ENCODE peak calls at places on chromosome 13, in five cellular contexts. V is adrenal gland, T is neuronal stem cell, U is cardiac muscle cell, W is Karpas-422. M is an unnamed sample.
A peak's percentile ranks its signal among the peaks of the same experiment; 100 is the strongest.

GRCh38 chr13:43300817-43301216 is 277.4 kb downstream of the DNAJC15 start:
- DNase-seq in V (no peak), T (no peak), U (peak; percentile 54), W (no peak), M (peak; percentile 25)

GRCh38 chr13:49649244-49649962 is 21.1 kb downstream of the ARL11 start:
- DNase-seq in V (no peak), T (no peak), U (peak; percentile 66), W (no peak), M (no peak)

GRCh38 chr13:34931572-34931971 is 10.5 kb upstream of the NBEA start:
- DNase-seq in V (no peak), T (no peak), U (peak; percentile 68), W (no peak), M (no peak)

GRCh38 chr13:59746291-59746962 is 417.3 kb downstream of the DIAPH3 start:
- DNase-seq in V (no peak), T (no peak), U (peak; percentile 21), W (no peak), M (no peak)

GRCh38 chr13:111629933-111630332 is 309.5 kb downstream of the TEX29 start:
- DNase-seq in V (no peak), T (no peak), U (no peak), W (no peak), M (no peak)

GRCh38 chr13:72458701-72459100 is 268.7 kb downstream of the MZT1 start:
- DNase-seq in V (no peak), T (no peak), U (peak; percentile 7), W (no peak), M (no peak)

GRCh38 chr13:63631006-63631405 is 2215.4 kb upstream of the PCDH20 start:
- DNase-seq in V (no peak), T (no peak), U (no peak), W (no peak), M (no peak)

GRCh38 chr13:100131863-100132574 is 43.1 kb downstream of the PCCA start:
- DNase-seq in V (no peak), T (no peak), U (peak; percentile 77), W (no peak), M (peak; percentile 37)

GRCh38 chr13:47499358-47500150 is 501.5 kb downstream of the SUCLA2 start:
- DNase-seq in V (no peak), T (no peak), U (peak; percentile 71), W (no peak), M (no peak)

GRCh38 chr13:110830331-110830730 is 84.5 kb downstream of the ANKRD10 start:
- DNase-seq in V (no peak), T (no peak), U (no peak), W (no peak), M (no peak)

GRCh38 chr13:111006508-111007031 is 91.7 kb upstream of the ANKRD10 start:
- DNase-seq in V (no peak), T (peak; percentile 1), U (peak; percentile 94), W (no peak), M (peak; percentile 90)

GRCh38 chr13:31885994-31886393 is 145.6 kb upstream of the FRY start:
- DNase-seq in V (no peak), T (no peak), U (peak; percentile 39), W (no peak), M (no peak)
- H3K4me3 ChIP-seq in V (no peak overlapping the region), T (no peak overlapping the region), U (no peak overlapping the region), W (no peak overlapping the region), M (no peak overlapping the region)

GRCh38 chr13:75635101-75635620 is 969 bp upstream of the LMO7 start:
- DNase-seq in V (no peak), T (no peak), U (no peak), W (no peak), M (peak; percentile 38)
- H3K27me3 ChIP-seq in V (no peaks in the 10 kb centered on the region), T (peaks cover 8% of the 10 kb centered on the region), U (peaks cover 59% of the 10 kb centered on the region), W (no peaks in the 10 kb centered on the region), M (no peaks in the 10 kb centered on the region)

DNA sequence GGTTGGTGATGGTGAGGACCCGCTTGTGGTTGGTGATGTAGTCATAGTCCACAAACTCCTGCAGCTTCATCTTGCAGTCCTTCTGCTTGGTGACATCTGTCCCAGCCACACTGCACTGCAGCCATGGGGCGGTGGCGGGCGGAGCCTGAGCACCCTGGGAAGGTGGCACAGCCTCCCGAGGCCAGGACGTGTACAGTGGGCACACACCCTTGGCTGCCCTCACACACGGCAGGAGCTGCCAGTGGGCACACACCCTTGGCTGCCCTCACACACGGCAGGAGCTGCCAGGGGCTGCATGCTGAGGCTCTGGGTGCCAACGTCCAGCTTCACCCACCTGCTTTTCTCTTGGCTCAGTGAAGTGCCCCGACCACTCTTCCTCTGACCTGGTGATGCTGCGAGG is 128.7 kb downstream of the TUBA3C start:
- DNase-seq in V (no peak), T (no peak), U (no peak), W (no peak), M (no peak)
- H3K9me3 ChIP-seq in V (no peaks in the 10 kb centered on the region), T (peaks cover 74% of the 10 kb centered on the region), U (no peaks in the 10 kb centered on the region), W (peaks cover 30% of the 10 kb centered on the region), M (no peaks in the 10 kb centered on the region)

GRCh38 chr13:55652657-55653056 is 1488.1 kb upstream of the PRR20A start:
- DNase-seq in V (no peak), T (no peak), U (no peak), W (no peak), M (no peak)
- H3K4me3 ChIP-seq in V (no peak overlapping the region), T (no peak overlapping the region), U (no peak overlapping the region), W (no peak overlapping the region), M (no peak overlapping the region)

GRCh38 chr13:25174304-25174703 is 2.2 kb upstream of the AMER2 start:
- DNase-seq in V (no peak), T (no peak), U (no peak), W (no peak), M (no peak)

GRCh38 chr13:25171170-25171516 is 945 bp downstream of the AMER2 start:
- DNase-seq in V (no peak), T (no peak), U (no peak), W (no peak), M (no peak)

GRCh38 chr13:25171517-25172302 is at the start of gene AMER2:
- DNase-seq in V (peak; percentile 71), T (peak; percentile 57), U (peak; percentile 38), W (no peak), M (peak; percentile 16)

GRCh38 chr13:25170554-25171107 is 1.5 kb downstream of the AMER2 start:
- DNase-seq in V (peak; percentile 18), T (no peak), U (peak; percentile 4), W (no peak), M (peak; percentile 9)

GRCh38 chr13:25172303-25172630 is 179 bp upstream of the AMER2 start:
- DNase-seq in V (no peak), T (no peak), U (no peak), W (no peak), M (no peak)
- H3K27me3 ChIP-seq in V (peaks cover 34% of the 10 kb centered on the region), T (peaks cover 16% of the 10 kb centered on the region), U (peaks cover 71% of the 10 kb centered on the region), W (no peaks in the 10 kb centered on the region), M (peaks cover 51% of the 10 kb centered on the region)

DNA sequence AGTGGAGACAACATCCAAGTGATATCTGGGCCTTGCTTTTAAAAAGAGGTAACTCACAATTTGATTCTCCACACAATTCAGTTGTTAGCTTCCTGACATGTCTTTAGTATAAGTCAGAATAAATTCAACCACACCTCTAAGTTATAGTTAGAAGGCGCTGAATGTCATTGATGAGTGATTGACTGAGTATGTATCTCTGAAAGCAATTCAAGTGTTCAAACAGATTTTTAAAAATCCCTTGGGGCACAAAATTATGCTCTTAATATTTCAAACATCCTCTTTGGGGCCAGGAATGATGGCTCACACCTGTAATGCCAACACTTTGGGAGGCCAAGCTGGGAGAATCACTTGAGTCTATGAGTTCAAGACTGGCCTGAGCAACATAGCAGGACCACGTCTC is 137.0 kb upstream of the PRR20A start:
- DNase-seq in V (no peak), T (no peak), U (no peak), W (no peak), M (no peak)
- H3K9me3 ChIP-seq in V (no peaks in the 10 kb centered on the region), T (no peaks in the 10 kb centered on the region), U (no peaks in the 10 kb centered on the region), W (peaks cover 27% of the 10 kb centered on the region), M (no peaks in the 10 kb centered on the region)

GRCh38 chr13:103187621-103188020 is 121.4 kb upstream of the SLC10A2 start:
- DNase-seq in V (no peak), T (no peak), U (peak; percentile 4), W (no peak), M (no peak)
- H3K4me3 ChIP-seq in V (no peak overlapping the region), T (no peak overlapping the region), U (no peak overlapping the region), W (no peak overlapping the region), M (no peak overlapping the region)

GRCh38 chr13:66506031-66506777 is 723.9 kb downstream of the PCDH9 start:
- DNase-seq in V (no peak), T (no peak), U (no peak), W (no peak), M (no peak)
- H3K27me3 ChIP-seq in V (no peaks in the 10 kb centered on the region), T (no peaks in the 10 kb centered on the region), U (no peaks in the 10 kb centered on the region), W (no peaks in the 10 kb centered on the region), M (no peaks in the 10 kb centered on the region)

M was measured in MG63.